ENCODE peak calls at places on chromosomes 16 and 17, in ten cellular contexts. B is endodermal cell, V is breast epithelium, T is heart right ventricle, A is pancreas, F is neuronal stem cell, H is Peyer's patch, K is PC-9, S is neural progenitor cell, X is GM12878. G is an unnamed sample.

GRCh38 chr17:49316889-49317288 is 45.2 kb downstream of the ZNF652 start:
- DNase-seq in K (no peak), V (no peak), B (no peak), X (no peak), H (no peak), F (no peak), A (no peak), S (no peak), T (no peak), G (no peak)

GRCh38 chr17:77507116-77507885 is 366.5 kb downstream of the SEC14L1 start:
- DNase-seq in T (no peak), S (peak; percentile 27), A (no peak), X (no peak), V (no peak), H (peak; percentile 41), B (peak; percentile 75), F (no peak), K (no peak), G (no peak)

GRCh38 chr17:79814624-79814965 is 17.7 kb upstream of the CBX8 start:
- DNase-seq in T (no peak), X (no peak), K (no peak), S (peak; percentile 29), B (peak; percentile 83), F (no peak), A (peak; percentile 51), V (no peak), H (no peak), G (no peak)

GRCh38 chr16:86325895-86326294 is 184.4 kb upstream of the FOXF1 start:
- DNase-seq in F (no peak), S (no peak), V (no peak), A (no peak), K (no peak), B (no peak), X (no peak), H (no peak), T (no peak), G (no peak)

GRCh38 chr16:2514333-2515179 is 804 bp downstream of the ATP6V0C start:
- DNase-seq in H (peak; percentile 66), T (no peak), V (no peak), S (peak; percentile 48), F (no peak), A (no peak), K (no peak), X (no peak), B (peak; percentile 66), G (no peak)

GRCh38 chr16:66678314-66678713 is 18.2 kb downstream of the CMTM4 start:
- DNase-seq in S (no peak), A (no peak), X (no peak), K (no peak), T (no peak), F (no peak), B (no peak), V (no peak), H (no peak), G (no peak)

GRCh38 chr16:5018791-5019190 is 14.9 kb downstream of the NAGPA start:
- DNase-seq in T (no peak), B (no peak), K (no peak), S (no peak), X (no peak), A (no peak), V (no peak), H (no peak), F (no peak), G (no peak)

GRCh38 chr16:10876799-10877341 is at the start of gene CIITA:
- DNase-seq in A (peak; percentile 79), S (no peak), X (peak; percentile 97), V (peak; percentile 58), H (peak; percentile 94), B (peak; percentile 59), T (peak; percentile 65), F (no peak), K (peak; percentile 72), G (peak; percentile 13)

GRCh38 chr16:20884240-20884556 is 16.0 kb downstream of the DCUN1D3 start:
- DNase-seq in K (no peak), S (no peak), T (no peak), V (no peak), B (no peak), A (no peak), F (no peak), H (no peak), X (no peak), G (no peak)

GRCh38 chr16:3674513-3675295 is 20.2 kb downstream of the DNASE1 start:
- DNase-seq in X (no peak), S (peak; percentile 11), A (no peak), V (no peak), T (no peak), F (no peak), K (no peak), B (peak; percentile 68), H (no peak), G (no peak)

GRCh38 chr17:43003542-43004172 is 2.9 kb upstream of the IFI35 start:
- DNase-seq in T (no peak), F (no peak), X (no peak), A (no peak), S (no peak), K (peak; percentile 46), B (peak; percentile 81), V (no peak), H (no peak), G (peak; percentile 31)

GRCh38 chr17:77323413-77324171 is 182.8 kb downstream of the SEC14L1 start:
- DNase-seq in X (no peak), V (peak; percentile 50), K (peak; percentile 46), F (no peak), H (peak; percentile 81), S (no peak), A (no peak), T (peak; percentile 61), B (peak; percentile 64), G (no peak)

GRCh38 chr17:74836691-74837467 is 22.8 kb downstream of the GRIN2C start:
- DNase-seq in B (no peak), S (no peak), F (no peak), A (no peak), H (no peak), X (no peak), K (no peak), T (no peak), V (no peak), G (no peak)

GRCh38 chr16:152141-153128 is at the start of gene HBZ:
- DNase-seq in B (no peak), V (no peak), F (no peak), X (no peak), A (no peak), H (no peak), T (no peak), S (no peak), K (no peak), G (no peak)

GRCh38 chr16:155031-155398 is 2.6 kb downstream of the HBZ start:
- DNase-seq in V (no peak), F (no peak), A (no peak), S (no peak), B (no peak), H (no peak), K (no peak), X (no peak), T (no peak), G (no peak)

GRCh38 chr16:149024-149675 is 3.3 kb upstream of the HBZ start:
- DNase-seq in F (no peak), S (no peak), B (no peak), K (peak; percentile 60), V (no peak), A (no peak), H (no peak), X (no peak), T (no peak), G (no peak)

GRCh38 chr16:159136-159849 is 6.5 kb upstream of the HBM start:
- DNase-seq in S (no peak), H (no peak), F (no peak), A (no peak), B (peak; percentile 44), T (no peak), K (no peak), X (no peak), V (no peak), G (no peak)

GRCh38 chr16:154223-155030 is 2.0 kb downstream of the HBZ start:
- DNase-seq in K (peak; percentile 28), A (no peak), F (peak; percentile 59), V (no peak), S (peak; percentile 71), X (no peak), T (no peak), H (no peak), B (peak; percentile 78), G (peak; percentile 84)
- H3K4me3 ChIP-seq in K (peak overlapping the region; percentile 59), A (peak overlapping the region; percentile 41), F (peak overlapping the region; percentile 77), V (peak overlapping the region; percentile 28), S (peak overlapping the region; percentile 57), X (no peak overlapping the region), T (peak overlapping the region; percentile 52), H (peak overlapping the region; percentile 40), B (peak overlapping the region; percentile 73), G (peak overlapping the region; percentile 60)

GRCh38 chr17:78739331-78739853 is 42.7 kb downstream of the CYTH1 start:
- DNase-seq in A (no peak), B (no peak), X (peak; percentile 75), S (no peak), F (no peak), T (no peak), H (no peak), K (no peak), V (no peak), G (no peak)
- H3K27ac ChIP-seq in A (no peak overlapping the region), B (no peak overlapping the region), X (peak overlapping the region; percentile 91), S (no peak overlapping the region), F (no peak overlapping the region), T (peak overlapping the region; percentile 46), H (peak overlapping the region; percentile 18), K (no peak overlapping the region), V (no peak overlapping the region), G (no peak overlapping the region)

GRCh38 chr17:1033503-1033902 is 36.6 kb downstream of the TIMM22 start:
- DNase-seq in K (no peak), B (no peak), V (no peak), X (no peak), A (no peak), H (no peak), F (no peak), S (no peak), T (no peak), G (no peak)
- H3K4me1 ChIP-seq in K (no peaks in the 10 kb centered on the region), B (no peaks in the 10 kb centered on the region), V (no peaks in the 10 kb centered on the region), X (no peaks in the 10 kb centered on the region), A (no peaks in the 10 kb centered on the region), H (no peaks in the 10 kb centered on the region), F (no peaks in the 10 kb centered on the region), S (peaks cover 10% of the 10 kb centered on the region), T (peaks cover 34% of the 10 kb centered on the region), G (peaks cover 40% of the 10 kb centered on the region)

GRCh38 chr17:3964203-3965122 is at the start of gene ATP2A3:
- DNase-seq in K (peak; percentile 38), X (no peak), A (no peak), B (peak; percentile 83), S (peak; percentile 51), T (peak; percentile 57), V (no peak), F (no peak), H (peak; percentile 82), G (no peak)

GRCh38 chr17:3961564-3962047 is 2.6 kb downstream of the ATP2A3 start:
- DNase-seq in F (no peak), H (peak; percentile 92), T (no peak), A (no peak), X (peak; percentile 63), S (no peak), V (no peak), B (no peak), K (no peak), G (peak; percentile 72)

GRCh38 chr17:3960764-3961163 is 3.5 kb downstream of the ATP2A3 start:
- DNase-seq in S (no peak), A (no peak), H (peak; percentile 73), K (no peak), F (no peak), B (no peak), X (no peak), T (no peak), V (no peak), G (peak; percentile 45)

GRCh38 chr17:3963214-3964201 is 729 bp downstream of the ATP2A3 start:
- DNase-seq in H (peak; percentile 95), B (peak; percentile 77), X (no peak), A (no peak), T (no peak), K (no peak), V (no peak), F (no peak), S (peak; percentile 52), G (no peak)

GRCh38 chr17:3962217-3963069 is 1.8 kb downstream of the ATP2A3 start:
- DNase-seq in B (no peak), F (no peak), V (no peak), H (no peak), K (no peak), T (no peak), X (no peak), A (no peak), S (no peak), G (no peak)
- H3K4me3 ChIP-seq in B (no peak overlapping the region), F (no peak overlapping the region), V (no peak overlapping the region), H (peak overlapping the region; percentile 98), K (no peak overlapping the region), T (no peak overlapping the region), X (peak overlapping the region; percentile 90), A (peak overlapping the region; percentile 54), S (no peak overlapping the region), G (no peak overlapping the region)

G was measured in SJCRH30.